ENCODE peak calls at places on chromosomes 5 and 9, in four cellular contexts. R is GM23338, M is GM23248, L is OCI-LY7. J is an unnamed sample.

GRCh38 chr9:133932633-133933032 is 59.5 kb downstream of the VAV2 start:
- DNase-seq in R (no peak), M (no peak), L (no peak), J (no peak)

GRCh38 chr5:66814146-66814991 is 218.2 kb downstream of the MAST4 start:
- DNase-seq in R (peak), M (peak), L (peak), J (peak)

GRCh38 chr9:87226896-87227295 is 270.8 kb upstream of the DAPK1 start:
- DNase-seq in R (no peak), M (no peak), L (no peak), J (no peak)

GRCh38 chr5:160486573-160486972 is 64.9 kb downstream of the PTTG1 start:
- DNase-seq in R (no peak), M (no peak), L (no peak), J (no peak)

GRCh38 chr9:89677696-89678393 is 73.0 kb downstream of the GADD45G start:
- DNase-seq in R (peak), M (no peak), L (no peak), J (no peak)

GRCh38 chr5:154356958-154357357 is 88.8 kb upstream of the SAP30L start:
- DNase-seq in R (no peak), M (no peak), L (no peak), J (no peak)

GRCh38 chr9:83066771-83067170 is 3.8 kb upstream of the RASEF start:
- DNase-seq in R (no peak), M (peak), L (no peak), J (peak)

GRCh38 chr9:95383198-95383673 is 65.7 kb upstream of the FANCC start:
- DNase-seq in R (no peak), M (peak), L (no peak), J (peak)

GRCh38 chr5:137035480-137035878 is 463.6 kb downstream of the SPOCK1 start:
- DNase-seq in R (no peak), M (peak), L (no peak), J (no peak)

GRCh38 chr5:2094616-2094995 is 211.9 kb upstream of the IRX4 start:
- DNase-seq in R (no peak), M (peak), L (no peak), J (no peak)

GRCh38 chr5:31730139-31730538 is 91.2 kb downstream of the PDZD2 start:
- DNase-seq in R (no peak), M (no peak), L (no peak), J (no peak)
- TF ChIP-seq EZH2phosphoT487 in R (no peak), M (no peak), L (no peak), J (no peak)

GRCh38 chr5:40915341-40915926 is 6.1 kb downstream of the C7 start:
- DNase-seq in R (no peak), M (no peak), L (no peak), J (no peak)

GRCh38 chr5:40909233-40909632 is at the start of gene C7:
- DNase-seq in R (no peak), M (no peak), L (no peak), J (no peak)

GRCh38 chr5:40909723-40910122 is 426 bp downstream of the C7 start:
- DNase-seq in R (no peak), M (no peak), L (no peak), J (no peak)

GRCh38 chr5:40914835-40915234 is 5.5 kb downstream of the C7 start:
- DNase-seq in R (no peak), M (peak), L (no peak), J (no peak)

DNA sequence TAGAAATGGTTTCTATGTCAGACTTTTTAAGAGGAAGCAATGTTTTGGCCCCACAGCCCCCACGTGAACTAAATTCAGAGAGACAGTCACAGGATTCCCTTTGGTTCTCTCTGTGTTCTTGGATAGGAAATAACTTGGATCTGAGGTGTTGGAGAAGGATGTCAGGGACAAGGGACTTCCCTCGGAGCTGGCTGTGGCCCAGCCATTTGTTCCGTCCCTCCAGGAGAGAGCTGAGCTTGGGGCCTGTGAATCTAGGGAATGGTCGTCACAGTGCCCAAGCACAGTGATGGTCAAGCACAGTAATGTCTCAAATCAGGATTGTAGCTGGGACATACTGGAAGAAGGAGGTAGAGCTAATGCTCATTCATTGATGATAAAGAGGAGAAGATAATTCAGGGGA is 2.0 kb downstream of the C7 start:
- DNase-seq in R (no peak), M (no peak), L (no peak), J (no peak)
- H3K4me3 ChIP-seq in R (no peak), M (no peak), L (no peak), J (no peak)

GRCh38 chr9:112644449-112644965 is 73.4 kb downstream of the INIP start:
- DNase-seq in R (no peak), M (no peak), L (no peak), J (no peak)
- TF ChIP-seq EZH2phosphoT487 in R (no peak), M (no peak), L (no peak), J (no peak)

GRCh38 chr5:32712463-32713395 is 1.6 kb downstream of the NPR3 start:
- DNase-seq in R (peak), M (peak), L (no peak), J (peak)
- H3K4me3 ChIP-seq in R (peak), M (peak), L (no peak), J (peak)

GRCh38 chr5:91329273-91329672 is 53.8 kb downstream of the ARRDC3 start:
- DNase-seq in R (no peak), M (no peak), L (no peak), J (no peak)
- TF ChIP-seq EZH2phosphoT487 in R (no peak), M (no peak), L (no peak), J (no peak)

DNA sequence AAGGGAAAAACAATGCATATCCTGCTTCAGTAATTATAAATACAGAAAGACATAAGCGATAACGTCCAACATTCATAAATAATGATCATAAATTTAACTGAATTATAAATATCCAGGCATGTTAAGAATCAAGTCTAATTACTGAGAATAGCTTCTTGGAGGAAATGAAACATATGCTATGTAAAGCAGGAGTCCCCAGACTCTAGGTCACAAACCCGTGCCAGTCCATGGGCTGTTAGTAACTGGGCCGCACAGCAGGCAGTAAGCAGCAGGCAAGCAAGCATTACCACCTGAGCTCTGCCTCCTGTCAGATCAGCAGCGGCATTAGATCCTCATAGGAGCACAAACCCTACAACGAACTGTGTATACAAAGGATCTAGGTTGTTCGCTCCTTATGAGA is 50.5 kb downstream of the CERT1 start:
- DNase-seq in R (no peak), M (no peak), L (peak), J (no peak)
- H3K4me3 ChIP-seq in R (no peak), M (no peak), L (no peak), J (no peak)

GRCh38 chr5:135973323-135974018 is 18.7 kb upstream of the LECT2 start:
- DNase-seq in R (no peak), M (peak), L (no peak), J (no peak)
- TF ChIP-seq EZH2phosphoT487 in R (no peak), M (no peak), L (no peak), J (no peak)

J was measured in PC-3.